ENCODE peak calls at places on chromosomes 6 and 20, in six cellular contexts. One of them, this sample, is unnamed.

GRCh38 chr6:10140824-10141223 is 274.1 kb downstream of the TFAP2A start:
- DNase-seq in GM23338: no peak
- DNase-seq in HepG2: no peak
- DNase-seq in H1: no peak
- DNase-seq in GM12878: no peak
- DNase-seq in K562: no peak
- DNase-seq in this sample: no peak

GRCh38 chr6:141989706-141989959 is 143.1 kb upstream of the GJE1 start:
- DNase-seq in GM23338: no peak
- DNase-seq in HepG2: no peak
- DNase-seq in H1: no peak
- DNase-seq in GM12878: no peak
- DNase-seq in K562: no peak
- DNase-seq in this sample: no peak

GRCh38 chr20:41657655-41658054 is 39.5 kb upstream of the CHD6 start:
- DNase-seq in GM23338: no peak
- DNase-seq in HepG2: no peak
- DNase-seq in H1: no peak
- DNase-seq in GM12878: no peak
- DNase-seq in K562: no peak
- DNase-seq in this sample: no peak

GRCh38 chr6:108655840-108656650 is 95.3 kb downstream of the FOXO3 start:
- DNase-seq in GM23338: no peak
- DNase-seq in HepG2: peak; percentile 62
- DNase-seq in H1: no peak
- DNase-seq in GM12878: no peak
- DNase-seq in K562: no peak
- DNase-seq in this sample: no peak

GRCh38 chr6:75892384-75892783 is 143.3 kb downstream of the MYO6 start:
- DNase-seq in GM23338: no peak
- DNase-seq in HepG2: no peak
- DNase-seq in H1: no peak
- DNase-seq in GM12878: no peak
- DNase-seq in K562: no peak
- DNase-seq in this sample: no peak

GRCh38 chr6:37624606-37625574 is 72.8 kb downstream of the MDGA1 start:
- DNase-seq in GM23338: peak; percentile 42
- DNase-seq in HepG2: no peak
- DNase-seq in H1: no peak
- DNase-seq in GM12878: no peak
- DNase-seq in K562: peak; percentile 60
- DNase-seq in this sample: no peak

GRCh38 chr6:139028242-139028657 is 295 bp upstream of the ABRACL start:
- DNase-seq in GM23338: peak; percentile 92
- DNase-seq in HepG2: no peak
- DNase-seq in H1: no peak
- DNase-seq in GM12878: no peak
- DNase-seq in K562: no peak
- DNase-seq in this sample: no peak

GRCh38 chr20:2708665-2709064 is 16.1 kb downstream of the EBF4 start:
- DNase-seq in GM23338: no peak
- DNase-seq in HepG2: no peak
- DNase-seq in H1: no peak
- DNase-seq in GM12878: no peak
- DNase-seq in K562: no peak
- DNase-seq in this sample: no peak

GRCh38 chr6:70221025-70221714 is 81.7 kb downstream of the COL9A1 start:
- DNase-seq in GM23338: peak; percentile 71
- DNase-seq in HepG2: peak; percentile 12
- DNase-seq in H1: no peak
- DNase-seq in GM12878: no peak
- DNase-seq in K562: peak; percentile 70
- DNase-seq in this sample: no peak

GRCh38 chr6:2221724-2222274 is 23.6 kb downstream of the GMDS start:
- DNase-seq in GM23338: no peak
- DNase-seq in HepG2: no peak
- DNase-seq in H1: no peak
- DNase-seq in GM12878: no peak
- DNase-seq in K562: no peak
- DNase-seq in this sample: no peak

GRCh38 chr20:51091564-51092195 is 68.8 kb upstream of the KCNG1 start:
- DNase-seq in GM23338: peak; percentile 37
- DNase-seq in HepG2: no peak
- DNase-seq in H1: no peak
- DNase-seq in GM12878: no peak
- DNase-seq in K562: no peak
- DNase-seq in this sample: no peak

GRCh38 chr20:17796096-17796563 is 96.4 kb downstream of the BANF2 start:
- DNase-seq in GM23338: no peak
- DNase-seq in HepG2: peak; percentile 82
- DNase-seq in H1: no peak
- DNase-seq in GM12878: no peak
- DNase-seq in K562: no peak
- DNase-seq in this sample: no peak

GRCh38 chr6:53701333-53702073 is 35.9 kb upstream of the KLHL31 start:
- DNase-seq in GM23338: no peak
- DNase-seq in HepG2: no peak
- DNase-seq in H1: no peak
- DNase-seq in GM12878: no peak
- DNase-seq in K562: no peak
- DNase-seq in this sample: no peak

GRCh38 chr20:57501461-57502330 is 23.2 kb downstream of the CTCFL start:
- DNase-seq in GM23338: no peak
- DNase-seq in HepG2: no peak
- DNase-seq in H1: no peak
- DNase-seq in GM12878: no peak
- DNase-seq in K562: no peak
- DNase-seq in this sample: no peak

GRCh38 chr20:11716945-11717248 is 200.8 kb upstream of the BTBD3 start:
- DNase-seq in GM23338: no peak
- DNase-seq in HepG2: no peak
- DNase-seq in H1: no peak
- DNase-seq in GM12878: no peak
- DNase-seq in K562: no peak
- DNase-seq in this sample: no peak

GRCh38 chr20:43658068-43658722 is 8.7 kb upstream of the MYBL2 start:
- DNase-seq in GM23338: peak; percentile 55
- DNase-seq in HepG2: peak; percentile 79
- DNase-seq in H1: no peak
- DNase-seq in GM12878: no peak
- DNase-seq in K562: no peak
- DNase-seq in this sample: no peak

GRCh38 chr6:108609276-108609769 is 48.6 kb downstream of the FOXO3 start:
- DNase-seq in GM23338: peak; percentile 24
- DNase-seq in HepG2: no peak
- DNase-seq in H1: no peak
- DNase-seq in GM12878: no peak
- DNase-seq in K562: no peak
- DNase-seq in this sample: no peak

DNA sequence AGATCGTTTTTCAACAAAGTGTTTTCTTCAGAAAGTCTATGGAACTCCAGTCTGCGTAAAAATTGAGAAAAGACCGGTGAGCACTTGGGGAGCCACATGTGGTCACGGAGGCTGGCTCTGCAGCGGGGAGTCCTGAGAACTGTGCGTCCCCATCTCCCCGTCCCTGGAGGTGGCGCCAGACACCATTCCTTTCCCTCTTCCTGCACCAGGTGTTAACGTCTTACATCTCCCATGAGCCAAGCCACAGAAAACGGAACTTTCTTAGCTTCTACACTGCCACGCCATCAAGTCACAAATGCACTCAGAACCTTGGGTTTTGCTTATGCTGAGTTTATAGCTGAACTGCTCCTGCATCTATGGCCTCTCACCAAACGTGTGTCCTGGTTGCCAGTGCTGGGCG is 62.6 kb downstream of the GINS1 start:
- DNase-seq in GM23338: peak; percentile 86
- DNase-seq in HepG2: peak; percentile 57
- DNase-seq in H1: peak; percentile 73
- DNase-seq in GM12878: peak; percentile 13
- DNase-seq in K562: peak; percentile 42
- DNase-seq in this sample: peak; percentile 77
- TF ChIP-seq CREB1 in GM23338: no peak
- TF ChIP-seq CREB1 in HepG2: no peak
- TF ChIP-seq CREB1 in H1: no peak
- TF ChIP-seq CREB1 in GM12878: no peak
- TF ChIP-seq CREB1 in K562: no peak
- TF ChIP-seq CREB1 in this sample: no peak

GRCh38 chr20:15708984-15709598 is 864.2 kb downstream of the KIF16B start:
- DNase-seq in GM23338: peak; percentile 85
- DNase-seq in HepG2: peak; percentile 52
- DNase-seq in H1: peak; percentile 97
- DNase-seq in GM12878: no peak
- DNase-seq in K562: peak; percentile 29
- DNase-seq in this sample: peak; percentile 91
- TF ChIP-seq CREB1 in GM23338: no peak
- TF ChIP-seq CREB1 in HepG2: no peak
- TF ChIP-seq CREB1 in H1: no peak
- TF ChIP-seq CREB1 in GM12878: no peak
- TF ChIP-seq CREB1 in K562: no peak
- TF ChIP-seq CREB1 in this sample: no peak

GRCh38 chr20:35448788-35449373 is 6.5 kb upstream of the CEP250 start:
- DNase-seq in GM23338: no peak
- DNase-seq in HepG2: peak; percentile 57
- DNase-seq in H1: no peak
- DNase-seq in GM12878: no peak
- DNase-seq in K562: no peak
- DNase-seq in this sample: no peak
- TF ChIP-seq CREB1 in GM23338: no peak
- TF ChIP-seq CREB1 in HepG2: no peak
- TF ChIP-seq CREB1 in H1: no peak
- TF ChIP-seq CREB1 in GM12878: no peak
- TF ChIP-seq CREB1 in K562: no peak
- TF ChIP-seq CREB1 in this sample: no peak

GRCh38 chr20:62920039-62920645 is 6.2 kb downstream of the DIDO1 start:
- DNase-seq in GM23338: no peak
- DNase-seq in HepG2: no peak
- DNase-seq in H1: no peak
- DNase-seq in GM12878: no peak
- DNase-seq in K562: no peak
- DNase-seq in this sample: peak; percentile 8

GRCh38 chr20:62922451-62922921 is 3.8 kb downstream of the DIDO1 start:
- DNase-seq in GM23338: no peak
- DNase-seq in HepG2: no peak
- DNase-seq in H1: no peak
- DNase-seq in GM12878: no peak
- DNase-seq in K562: no peak
- DNase-seq in this sample: no peak

GRCh38 chr20:62923669-62924566 is 2.4 kb downstream of the DIDO1 start:
- DNase-seq in GM23338: no peak
- DNase-seq in HepG2: peak; percentile 77
- DNase-seq in H1: no peak
- DNase-seq in GM12878: no peak
- DNase-seq in K562: no peak
- DNase-seq in this sample: no peak

GRCh38 chr20:62918830-62919229 is 7.5 kb downstream of the DIDO1 start:
- DNase-seq in GM23338: no peak
- DNase-seq in HepG2: no peak
- DNase-seq in H1: no peak
- DNase-seq in GM12878: no peak
- DNase-seq in K562: no peak
- DNase-seq in this sample: peak; percentile 9

GRCh38 chr20:62921119-62921687 is 5.1 kb downstream of the DIDO1 start:
- DNase-seq in GM23338: peak; percentile 90
- DNase-seq in HepG2: peak; percentile 88
- DNase-seq in H1: no peak
- DNase-seq in GM12878: no peak
- DNase-seq in K562: peak; percentile 46
- DNase-seq in this sample: peak; percentile 72
- TF ChIP-seq CREB1 in GM23338: no peak
- TF ChIP-seq CREB1 in HepG2: no peak
- TF ChIP-seq CREB1 in H1: peak; percentile 12
- TF ChIP-seq CREB1 in GM12878: no peak
- TF ChIP-seq CREB1 in K562: no peak
- TF ChIP-seq CREB1 in this sample: no peak

GRCh38 chr6:90695316-90695715 is 108.4 kb upstream of the MAP3K7 start:
- DNase-seq in GM23338: no peak
- DNase-seq in HepG2: no peak
- DNase-seq in H1: no peak
- DNase-seq in GM12878: no peak
- DNase-seq in K562: no peak
- DNase-seq in this sample: no peak

GRCh38 chr6:90707223-90707622 is 120.4 kb upstream of the MAP3K7 start:
- DNase-seq in GM23338: no peak
- DNase-seq in HepG2: no peak
- DNase-seq in H1: no peak
- DNase-seq in GM12878: no peak
- DNase-seq in K562: no peak
- DNase-seq in this sample: no peak

GRCh38 chr6:90703383-90703782 is 116.5 kb upstream of the MAP3K7 start:
- DNase-seq in GM23338: peak; percentile 29
- DNase-seq in HepG2: no peak
- DNase-seq in H1: no peak
- DNase-seq in GM12878: no peak
- DNase-seq in K562: no peak
- DNase-seq in this sample: no peak

DNA sequence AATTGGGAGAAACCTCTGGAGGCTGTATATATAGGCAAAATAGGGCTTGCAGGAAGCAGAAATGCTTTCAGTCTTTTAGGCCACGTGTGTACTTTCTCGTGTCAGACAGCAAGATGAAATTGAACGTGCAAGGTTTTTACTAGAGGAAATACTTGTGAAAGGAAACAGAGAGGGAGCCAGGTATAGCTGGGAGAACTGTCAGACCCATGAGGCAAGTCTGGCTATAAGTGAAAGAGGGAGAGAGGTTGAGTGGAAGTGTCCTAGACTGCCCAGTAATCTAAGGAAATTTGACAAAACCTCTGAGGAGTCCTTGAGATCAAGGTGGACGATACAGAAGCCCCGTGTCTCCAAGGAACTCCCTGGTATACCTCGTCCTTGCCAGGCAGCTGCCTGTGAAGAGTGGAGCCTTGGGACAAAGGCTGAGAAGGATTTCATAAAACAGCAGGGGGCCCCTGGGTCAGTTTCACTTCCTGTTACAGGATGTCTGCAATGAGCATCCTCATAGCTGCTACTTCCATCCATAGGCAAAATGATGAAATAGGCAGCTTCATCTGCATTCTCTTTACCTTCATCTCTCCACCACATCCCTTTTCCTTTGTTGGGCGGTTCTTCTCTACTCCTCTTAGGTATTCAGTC is 114.4 kb upstream of the MAP3K7 start:
- DNase-seq in GM23338: peak; percentile 91
- DNase-seq in HepG2: no peak
- DNase-seq in H1: peak; percentile 65
- DNase-seq in GM12878: no peak
- DNase-seq in K562: no peak
- DNase-seq in this sample: peak; percentile 74
- TF ChIP-seq CREB1 in GM23338: no peak
- TF ChIP-seq CREB1 in HepG2: no peak
- TF ChIP-seq CREB1 in H1: no peak
- TF ChIP-seq CREB1 in GM12878: no peak
- TF ChIP-seq CREB1 in K562: no peak
- TF ChIP-seq CREB1 in this sample: no peak

This sample was measured in WTC11.